ENCODE peak calls at places on chromosomes 13 and 19, in seven cellular contexts. K is mesothelial cell of epicardium, L is B cell, S is gastrocnemius medialis, V is MCF 10A, C is heart right ventricle, T is kidney. Z is an unnamed sample.

GRCh38 chr13:60733933-60734332 is 336.9 kb downstream of the TDRD3 start:
- DNase-seq in L (no peak), S (no peak), C (no peak), K (no peak), V (no peak), T (no peak), Z (no peak)

GRCh38 chr13:47337781-47338507 is 441.1 kb upstream of the HTR2A start:
- DNase-seq in L (no peak), K (no peak), S (no peak), V (peak; percentile 8), C (no peak), T (no peak), Z (no peak)

GRCh38 chr13:31208554-31209122 is 8.9 kb downstream of the B3GLCT start:
- DNase-seq in C (no peak), V (no peak), T (no peak), S (no peak), L (no peak), K (no peak), Z (no peak)

GRCh38 chr13:90793261-90793785 is 554.2 kb upstream of the MIR17HG start:
- DNase-seq in S (no peak), L (no peak), K (no peak), T (no peak), C (no peak), V (no peak), Z (no peak)

GRCh38 chr19:3175761-3176714 is 2.5 kb upstream of the S1PR4 start:
- DNase-seq in C (no peak), K (no peak), V (peak; percentile 90), L (peak; percentile 63), T (peak; percentile 83), S (no peak), Z (peak; percentile 40)

GRCh38 chr13:86161257-86161656 is 362.0 kb upstream of the SLITRK6 start:
- DNase-seq in L (no peak), C (no peak), S (no peak), T (no peak), V (no peak), K (no peak), Z (no peak)

GRCh38 chr13:73303858-73304257 is 245.1 kb downstream of the KLF5 start:
- DNase-seq in T (no peak), S (no peak), K (no peak), V (peak; percentile 47), C (no peak), L (no peak), Z (peak; percentile 44)

GRCh38 chr19:39832341-39833083 is 1.4 kb downstream of the DYRK1B start:
- DNase-seq in K (no peak), T (no peak), V (no peak), L (no peak), C (no peak), S (no peak), Z (no peak)

GRCh38 chr19:5623397-5624153 is 692 bp downstream of the SAFB start:
- DNase-seq in C (peak; percentile 25), T (no peak), S (no peak), K (peak; percentile 40), L (no peak), V (no peak), Z (peak; percentile 12)

GRCh38 chr13:108742681-108743080 is 113.3 kb downstream of the MYO16 start:
- DNase-seq in V (no peak), L (no peak), C (no peak), S (no peak), K (no peak), T (no peak), Z (no peak)

GRCh38 chr19:58566989-58567388 is 6.1 kb downstream of the MZF1 start:
- DNase-seq in C (no peak), K (no peak), V (no peak), S (no peak), L (no peak), T (peak; percentile 18), Z (no peak)

GRCh38 chr13:27991881-27992280 is 3.4 kb upstream of the URAD start:
- DNase-seq in T (no peak), V (peak; percentile 9), C (no peak), K (no peak), L (no peak), S (no peak), Z (no peak)

GRCh38 chr19:48999481-49000325 is 6.0 kb downstream of the RUVBL2 start:
- DNase-seq in L (peak; percentile 73), S (no peak), C (peak; percentile 52), V (peak; percentile 69), K (peak; percentile 71), T (no peak), Z (peak; percentile 77)

GRCh38 chr13:74205313-74205690 is 71.1 kb upstream of the KLF12 start:
- DNase-seq in V (no peak), L (no peak), K (no peak), C (no peak), S (no peak), T (no peak), Z (no peak)

GRCh38 chr19:28065026-28065425 is 1147.9 kb downstream of the UQCRFS1 start:
- DNase-seq in L (no peak), V (no peak), S (no peak), K (no peak), C (no peak), T (no peak), Z (no peak)

GRCh38 chr19:6773323-6773931 is 919 bp downstream of the VAV1 start:
- DNase-seq in L (peak; percentile 66), K (no peak), T (peak; percentile 83), V (no peak), C (peak; percentile 38), S (no peak), Z (peak; percentile 89)

GRCh38 chr13:47110141-47110540 is 213.3 kb upstream of the HTR2A start:
- DNase-seq in K (no peak), C (no peak), S (no peak), L (no peak), T (no peak), V (no peak), Z (no peak)

GRCh38 chr13:44212633-44213387 is 160.8 kb upstream of the SERP2 start:
- DNase-seq in K (no peak), S (peak; percentile 35), V (no peak), T (no peak), L (no peak), C (no peak), Z (no peak)

GRCh38 chr19:2457394-2458037 is 757 bp upstream of the LMNB2 start:
- DNase-seq in V (no peak), S (no peak), L (no peak), K (no peak), T (no peak), C (no peak), Z (no peak)

GRCh38 chr19:17095141-17095919 is 19.8 kb downstream of the MYO9B start:
- DNase-seq in K (no peak), C (peak; percentile 55), T (no peak), V (no peak), L (no peak), S (peak; percentile 59), Z (no peak)

GRCh38 chr19:13861392-13861713 is 15.6 kb upstream of the NANOS3 start:
- DNase-seq in C (no peak), S (no peak), T (no peak), K (no peak), V (no peak), L (no peak), Z (peak; percentile 69)

DNA sequence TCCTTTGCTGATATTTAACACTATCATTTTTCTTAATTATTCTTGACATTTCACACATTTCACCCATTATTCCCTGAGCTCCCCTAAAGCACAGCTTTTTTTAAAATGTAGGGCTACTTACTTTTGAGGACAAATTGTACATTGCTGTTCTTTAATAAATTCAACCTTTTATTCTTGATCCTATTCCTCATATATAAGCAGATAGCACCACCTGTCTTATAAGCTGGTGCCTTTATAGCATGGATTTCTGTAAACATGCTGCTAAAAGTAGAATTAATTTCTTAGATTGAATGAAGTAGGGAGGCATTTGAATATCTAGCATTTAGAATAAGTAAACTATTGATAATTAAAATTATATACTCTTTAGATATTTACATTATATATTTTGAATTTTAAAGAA is 603.4 kb upstream of the PCDH9 start:
- DNase-seq in C (no peak), K (no peak), S (no peak), T (no peak), L (no peak), V (peak; percentile 3), Z (no peak)
- TF ChIP-seq CTCF in C (no peak), K (no peak), S (no peak), T (no peak), L (no peak), V (no peak), Z (no peak)

GRCh38 chr13:39035799-39036198 is 2.1 kb downstream of the PROSER1 start:
- DNase-seq in S (no peak), V (no peak), L (no peak), T (no peak), K (no peak), C (no peak), Z (no peak)
- TF ChIP-seq CTCF in S (no peak), V (no peak), L (no peak), T (no peak), K (no peak), C (no peak), Z (no peak)

GRCh38 chr19:52997975-52998374 is 15.7 kb upstream of the ERVV-1 start:
- DNase-seq in T (no peak), K (no peak), C (no peak), V (no peak), L (no peak), S (no peak), Z (no peak)

GRCh38 chr19:53004242-53004641 is 9.5 kb upstream of the ERVV-1 start:
- DNase-seq in T (no peak), K (no peak), S (no peak), C (no peak), V (no peak), L (no peak), Z (no peak)

GRCh38 chr19:53008061-53008778 is 5.5 kb upstream of the ERVV-1 start:
- DNase-seq in C (no peak), V (no peak), L (no peak), T (no peak), S (no peak), K (no peak), Z (no peak)

GRCh38 chr19:53007200-53008054 is 6.3 kb upstream of the ERVV-1 start:
- DNase-seq in K (no peak), L (no peak), T (no peak), V (no peak), S (no peak), C (no peak), Z (peak; percentile 26)

GRCh38 chr19:53002479-53002878 is 11.2 kb upstream of the ERVV-1 start:
- DNase-seq in T (no peak), V (no peak), L (no peak), S (no peak), C (no peak), K (no peak), Z (no peak)
- TF ChIP-seq CTCF in T (no peak), V (no peak), L (no peak), S (no peak), C (no peak), K (no peak), Z (no peak)

GRCh38 chr19:51799311-51799997 is 4.5 kb downstream of the FPR3 start:
- DNase-seq in L (no peak), S (peak; percentile 40), K (no peak), T (peak; percentile 92), C (peak; percentile 82), V (peak; percentile 93), Z (no peak)
- TF ChIP-seq CTCF in L (no peak), S (no peak), K (no peak), T (no peak), C (peak; percentile 47), V (no peak), Z (no peak)

DNA sequence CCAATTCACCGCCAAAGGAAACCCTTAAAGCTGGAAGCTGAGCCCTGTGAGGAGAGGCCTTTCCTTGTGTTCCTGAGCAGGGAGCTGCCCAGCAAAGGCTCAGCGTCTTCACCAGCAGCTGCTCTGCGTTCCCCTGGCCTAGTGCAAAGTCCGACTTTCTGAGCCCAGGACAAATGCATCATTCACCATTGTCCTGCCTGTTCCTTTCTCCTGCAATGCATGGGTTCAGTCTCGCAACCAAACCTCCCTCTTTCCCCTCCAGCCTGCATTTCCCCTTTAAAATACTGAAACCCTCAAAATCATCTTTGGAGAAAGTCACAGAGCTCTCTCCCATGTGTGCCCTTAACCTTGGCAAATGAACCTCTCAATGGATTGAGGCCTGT is 12.9 kb upstream of the TMEM255B start:
- DNase-seq in T (peak; percentile 41), V (no peak), K (no peak), S (no peak), C (no peak), L (no peak), Z (no peak)
- TF ChIP-seq CTCF in T (no peak), V (no peak), K (no peak), S (no peak), C (no peak), L (no peak), Z (no peak)

Z was measured in activated CD8-positive, alpha-beta T cell treated with anti-CD3 and anti-CD28 coated beads for 36 hours.